ENCODE peak calls at places on chromosomes 4 and X, in six cellular contexts. One of them, this sample, is unnamed.

GRCh38 chr4:186158021-186158859 is 33.1 kb upstream of the CYP4V2 start:
- DNase-seq in K562: no peak
- DNase-seq in colonic mucosa: no peak
- DNase-seq in IMR-90: no peak
- DNase-seq in Panc1: no peak
- DNase-seq in breast epithelium: no peak
- DNase-seq in this sample: no peak

GRCh38 chrX:39982927-39983326 is 114.8 kb downstream of the BCOR start:
- DNase-seq in K562: no peak
- DNase-seq in colonic mucosa: no peak
- DNase-seq in IMR-90: no peak
- DNase-seq in Panc1: no peak
- DNase-seq in breast epithelium: no peak
- DNase-seq in this sample: no peak

GRCh38 chr4:70632028-70632427 is 3.5 kb downstream of the ENAM start:
- DNase-seq in K562: no peak
- DNase-seq in colonic mucosa: no peak
- DNase-seq in IMR-90: peak
- DNase-seq in Panc1: no peak
- DNase-seq in breast epithelium: no peak
- DNase-seq in this sample: no peak

GRCh38 chr4:122963222-122963621 is 40.8 kb upstream of the NUDT6 start:
- DNase-seq in K562: no peak
- DNase-seq in colonic mucosa: no peak
- DNase-seq in IMR-90: peak
- DNase-seq in Panc1: no peak
- DNase-seq in breast epithelium: no peak
- DNase-seq in this sample: no peak

GRCh38 chr4:156970501-156971167 is 965 bp downstream of the PDGFC start:
- DNase-seq in K562: no peak
- DNase-seq in colonic mucosa: peak
- DNase-seq in IMR-90: peak
- DNase-seq in Panc1: no peak
- DNase-seq in breast epithelium: peak
- DNase-seq in this sample: no peak

GRCh38 chrX:141879616-141880015 is 24.1 kb upstream of the MAGEC1 start:
- DNase-seq in K562: no peak
- DNase-seq in colonic mucosa: no peak
- DNase-seq in IMR-90: no peak
- DNase-seq in Panc1: no peak
- DNase-seq in breast epithelium: no peak
- DNase-seq in this sample: no peak

GRCh38 chrX:19440713-19441112 is 74.6 kb downstream of the MAP3K15 start:
- DNase-seq in K562: no peak
- DNase-seq in colonic mucosa: no peak
- DNase-seq in IMR-90: peak
- DNase-seq in Panc1: no peak
- DNase-seq in breast epithelium: no peak
- DNase-seq in this sample: no peak

GRCh38 chr4:30103455-30103854 is 616.7 kb upstream of the PCDH7 start:
- DNase-seq in K562: no peak
- DNase-seq in colonic mucosa: no peak
- DNase-seq in IMR-90: peak
- DNase-seq in Panc1: no peak
- DNase-seq in breast epithelium: no peak
- DNase-seq in this sample: no peak

GRCh38 chr4:179095585-179096228 is 1653.5 kb upstream of the AGA start:
- DNase-seq in K562: peak
- DNase-seq in colonic mucosa: no peak
- DNase-seq in IMR-90: peak
- DNase-seq in Panc1: no peak
- DNase-seq in breast epithelium: no peak
- DNase-seq in this sample: peak

GRCh38 chr4:185810746-185811508 is 1.1 kb downstream of the SORBS2 start:
- DNase-seq in K562: no peak
- DNase-seq in colonic mucosa: no peak
- DNase-seq in IMR-90: no peak
- DNase-seq in Panc1: no peak
- DNase-seq in breast epithelium: no peak
- DNase-seq in this sample: no peak

GRCh38 chr4:98845960-98846359 is 83.0 kb downstream of the EIF4E start:
- DNase-seq in K562: no peak
- DNase-seq in colonic mucosa: no peak
- DNase-seq in IMR-90: no peak
- DNase-seq in Panc1: no peak
- DNase-seq in breast epithelium: no peak
- DNase-seq in this sample: no peak

GRCh38 chr4:111639876-111640275 is 505.4 kb upstream of the FAM241A start:
- DNase-seq in K562: no peak
- DNase-seq in colonic mucosa: no peak
- DNase-seq in IMR-90: peak
- DNase-seq in Panc1: no peak
- DNase-seq in breast epithelium: no peak
- DNase-seq in this sample: no peak

GRCh38 chrX:119118780-119119395 is 8.7 kb downstream of the KIAA1210 start:
- DNase-seq in K562: peak
- DNase-seq in colonic mucosa: peak
- DNase-seq in IMR-90: peak
- DNase-seq in Panc1: peak
- DNase-seq in breast epithelium: peak
- DNase-seq in this sample: no peak

GRCh38 chrX:2696698-2697215 is 5.7 kb downstream of the CD99 start:
- DNase-seq in K562: peak
- DNase-seq in colonic mucosa: no peak
- DNase-seq in IMR-90: peak
- DNase-seq in Panc1: no peak
- DNase-seq in breast epithelium: no peak
- DNase-seq in this sample: peak

GRCh38 chrX:119516157-119516702 is 48.0 kb downstream of the SLC25A5 start:
- DNase-seq in K562: peak
- DNase-seq in colonic mucosa: peak
- DNase-seq in IMR-90: peak
- DNase-seq in Panc1: peak
- DNase-seq in breast epithelium: no peak
- DNase-seq in this sample: peak

GRCh38 chr4:680931-681645 is 6.7 kb downstream of the MYL5 start:
- DNase-seq in K562: peak
- DNase-seq in colonic mucosa: peak
- DNase-seq in IMR-90: no peak
- DNase-seq in Panc1: no peak
- DNase-seq in breast epithelium: peak
- DNase-seq in this sample: no peak

GRCh38 chr4:99062120-99062519 is 26.5 kb downstream of the ADH5 start:
- DNase-seq in K562: no peak
- DNase-seq in colonic mucosa: no peak
- DNase-seq in IMR-90: peak
- DNase-seq in Panc1: no peak
- DNase-seq in breast epithelium: no peak
- DNase-seq in this sample: no peak

GRCh38 chr4:89055157-89056080 is 1.6 kb downstream of the FAM13A start:
- DNase-seq in K562: peak
- DNase-seq in colonic mucosa: no peak
- DNase-seq in IMR-90: no peak
- DNase-seq in Panc1: no peak
- DNase-seq in breast epithelium: no peak
- DNase-seq in this sample: no peak

GRCh38 chr4:2861631-2862436 is 18.2 kb downstream of the ADD1 start:
- DNase-seq in K562: no peak
- DNase-seq in colonic mucosa: no peak
- DNase-seq in IMR-90: no peak
- DNase-seq in Panc1: no peak
- DNase-seq in breast epithelium: no peak
- DNase-seq in this sample: no peak

GRCh38 chr4:121272526-121272925 is 108.3 kb downstream of the QRFPR start:
- DNase-seq in K562: peak
- DNase-seq in colonic mucosa: no peak
- DNase-seq in IMR-90: peak
- DNase-seq in Panc1: no peak
- DNase-seq in breast epithelium: no peak
- DNase-seq in this sample: peak

GRCh38 chrX:26286836-26287235 is 70.9 kb downstream of the MAGEB5 start:
- DNase-seq in K562: no peak
- DNase-seq in colonic mucosa: no peak
- DNase-seq in IMR-90: no peak
- DNase-seq in Panc1: no peak
- DNase-seq in breast epithelium: no peak
- DNase-seq in this sample: no peak

GRCh38 chr4:169225058-169225751 is 45.6 kb downstream of the SH3RF1 start:
- DNase-seq in K562: no peak
- DNase-seq in colonic mucosa: no peak
- DNase-seq in IMR-90: peak
- DNase-seq in Panc1: peak
- DNase-seq in breast epithelium: no peak
- DNase-seq in this sample: peak

GRCh38 chr4:123444298-123444731 is 47.7 kb downstream of the SPRY1 start:
- DNase-seq in K562: peak
- DNase-seq in colonic mucosa: peak
- DNase-seq in IMR-90: peak
- DNase-seq in Panc1: no peak
- DNase-seq in breast epithelium: no peak
- DNase-seq in this sample: no peak

GRCh38 chr4:70583952-70584834 is 7.9 kb upstream of the AMBN start:
- DNase-seq in K562: no peak
- DNase-seq in colonic mucosa: peak
- DNase-seq in IMR-90: no peak
- DNase-seq in Panc1: no peak
- DNase-seq in breast epithelium: no peak
- DNase-seq in this sample: no peak

GRCh38 chrX:86137071-86137470 is 11.2 kb upstream of the DACH2 start:
- DNase-seq in K562: no peak
- DNase-seq in colonic mucosa: no peak
- DNase-seq in IMR-90: peak
- DNase-seq in Panc1: no peak
- DNase-seq in breast epithelium: no peak
- DNase-seq in this sample: no peak

GRCh38 chr4:182694551-182694950 is 222.6 kb downstream of the DCTD start:
- DNase-seq in K562: no peak
- DNase-seq in colonic mucosa: no peak
- DNase-seq in IMR-90: no peak
- DNase-seq in Panc1: no peak
- DNase-seq in breast epithelium: no peak
- DNase-seq in this sample: no peak

GRCh38 chr4:2246384-2247127 is 4.6 kb upstream of the HAUS3 start:
- DNase-seq in K562: no peak
- DNase-seq in colonic mucosa: no peak
- DNase-seq in IMR-90: no peak
- DNase-seq in Panc1: no peak
- DNase-seq in breast epithelium: no peak
- DNase-seq in this sample: no peak

GRCh38 chrX:107978707-107979307 is 3.4 kb downstream of the TEX13B start:
- DNase-seq in K562: peak
- DNase-seq in colonic mucosa: no peak
- DNase-seq in IMR-90: peak
- DNase-seq in Panc1: no peak
- DNase-seq in breast epithelium: no peak
- DNase-seq in this sample: peak

GRCh38 chr4:115126487-115126886 is 13.1 kb upstream of the NDST4 start:
- DNase-seq in K562: no peak
- DNase-seq in colonic mucosa: no peak
- DNase-seq in IMR-90: no peak
- DNase-seq in Panc1: no peak
- DNase-seq in breast epithelium: no peak
- DNase-seq in this sample: no peak

DNA sequence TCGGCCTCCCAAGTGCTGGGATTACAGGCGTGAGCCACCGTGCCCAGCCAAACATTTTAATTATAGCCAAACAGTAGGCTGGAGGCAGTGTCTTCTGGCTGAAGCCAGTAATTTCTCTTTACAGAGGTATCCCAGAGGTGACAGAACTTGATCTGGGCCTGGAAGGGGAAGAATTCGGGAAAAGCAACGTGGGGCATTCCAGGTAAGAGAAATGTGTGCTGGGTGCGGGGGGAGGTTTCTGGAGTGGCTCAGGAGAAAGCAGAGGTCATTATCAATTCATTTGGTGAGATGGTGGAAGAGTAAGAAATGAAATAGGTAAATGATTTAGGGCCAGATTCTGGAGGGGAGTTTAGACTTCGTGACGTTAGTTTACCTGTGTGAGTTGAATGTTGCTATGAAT is 2.4 kb downstream of the PRIMPOL start:
- DNase-seq in K562: no peak
- DNase-seq in colonic mucosa: no peak
- DNase-seq in IMR-90: no peak
- DNase-seq in Panc1: no peak
- DNase-seq in breast epithelium: no peak
- DNase-seq in this sample: no peak
- H3K27ac ChIP-seq in K562: no peak
- H3K27ac ChIP-seq in colonic mucosa: no peak
- H3K27ac ChIP-seq in IMR-90: no peak
- H3K27ac ChIP-seq in Panc1: no peak
- H3K27ac ChIP-seq in breast epithelium: no peak
- H3K27ac ChIP-seq in this sample: no peak

GRCh38 chr4:142549726-142550463 is 296.2 kb downstream of the INPP4B start:
- DNase-seq in K562: no peak
- DNase-seq in colonic mucosa: no peak
- DNase-seq in IMR-90: peak
- DNase-seq in Panc1: no peak
- DNase-seq in breast epithelium: no peak
- DNase-seq in this sample: peak
- TF ChIP-seq CTCF in K562: no peak
- TF ChIP-seq CTCF in colonic mucosa: no peak
- TF ChIP-seq CTCF in IMR-90: no peak
- TF ChIP-seq CTCF in Panc1: no peak
- TF ChIP-seq CTCF in breast epithelium: no peak
- TF ChIP-seq CTCF in this sample: no peak

DNA sequence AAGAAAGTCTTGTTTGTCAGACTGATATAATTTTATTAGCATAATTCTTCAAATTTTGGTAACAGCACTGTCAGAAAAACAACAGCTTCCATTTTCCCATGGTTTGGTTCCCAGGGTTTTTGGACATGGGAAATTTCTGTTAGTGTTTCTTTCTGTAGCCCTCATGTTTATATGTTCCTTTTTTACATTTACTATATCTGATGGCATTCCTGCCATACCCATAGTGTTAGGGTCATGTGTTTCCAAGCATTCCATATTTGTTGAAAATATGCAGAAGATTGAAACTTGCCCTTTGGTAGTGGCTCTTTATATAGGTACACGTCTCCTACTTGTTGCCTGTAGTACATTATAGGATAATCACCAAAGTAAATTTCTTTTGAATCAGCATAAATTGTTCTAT is 65.8 kb downstream of the PDLIM5 start:
- DNase-seq in K562: no peak
- DNase-seq in colonic mucosa: no peak
- DNase-seq in IMR-90: no peak
- DNase-seq in Panc1: no peak
- DNase-seq in breast epithelium: no peak
- DNase-seq in this sample: no peak
- H3K27ac ChIP-seq in K562: no peak
- H3K27ac ChIP-seq in colonic mucosa: no peak
- H3K27ac ChIP-seq in IMR-90: no peak
- H3K27ac ChIP-seq in Panc1: no peak
- H3K27ac ChIP-seq in breast epithelium: no peak
- H3K27ac ChIP-seq in this sample: no peak

DNA sequence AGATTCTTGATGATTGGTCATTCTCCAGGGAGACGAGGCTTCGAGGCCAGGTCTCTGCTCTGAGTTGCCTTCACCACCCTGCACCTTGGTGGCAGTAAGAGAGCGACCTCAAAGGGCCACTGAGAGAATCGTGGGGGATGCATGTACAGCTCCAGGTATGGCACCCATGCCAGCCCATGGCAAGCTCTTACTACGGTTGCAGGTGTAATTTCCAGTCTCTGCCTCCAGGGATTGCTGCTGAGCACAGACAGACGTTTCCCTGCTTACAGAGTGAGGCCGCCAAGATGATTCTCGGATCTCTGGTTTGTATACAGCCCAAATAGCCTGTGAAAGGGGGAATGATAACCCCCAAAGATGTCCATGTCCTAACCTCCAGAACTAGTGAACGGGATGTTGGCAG is 16.3 kb upstream of the DRD5 start:
- DNase-seq in K562: peak
- DNase-seq in colonic mucosa: peak
- DNase-seq in IMR-90: peak
- DNase-seq in Panc1: peak
- DNase-seq in breast epithelium: no peak
- DNase-seq in this sample: no peak
- TF ChIP-seq CTCF in K562: peak
- TF ChIP-seq CTCF in colonic mucosa: peak
- TF ChIP-seq CTCF in IMR-90: peak
- TF ChIP-seq CTCF in Panc1: peak
- TF ChIP-seq CTCF in breast epithelium: no peak
- TF ChIP-seq CTCF in this sample: no peak